ENCODE peak calls at places on chromosome 12, in seven cellular contexts. M is effector memory CD4-positive, alpha-beta T cell; F is colonic mucosa; S is stomach; J is tibial artery; L is esophagus muscularis mucosa; H is psoas muscle. Q is an unnamed sample.

GRCh38 chr12:105445261-105446015 is 114.9 kb downstream of the C12orf75 start:
- DNase-seq in M (no peak), L (no peak), J (no peak), F (no peak), S (no peak), H (no peak), Q (peak)

GRCh38 chr12:77689510-77690086 is 141.1 kb upstream of the NAV3 start:
- DNase-seq in S (no peak), J (no peak), F (no peak), H (no peak), M (no peak), L (no peak), Q (no peak)

GRCh38 chr12:122858591-122859302 is 23.5 kb downstream of the HIP1R start:
- DNase-seq in H (no peak), J (no peak), S (no peak), M (no peak), L (no peak), F (no peak), Q (no peak)

GRCh38 chr12:108403952-108404351 is 64.8 kb upstream of the CMKLR1 start:
- DNase-seq in S (no peak), H (no peak), F (no peak), M (no peak), J (no peak), L (no peak), Q (no peak)

GRCh38 chr12:1533205-1533601 is 61.2 kb downstream of the FBXL14 start:
- DNase-seq in L (no peak), S (no peak), H (no peak), F (no peak), M (no peak), J (no peak), Q (no peak)

GRCh38 chr12:96218989-96219678 is 25.0 kb downstream of the ELK3 start:
- DNase-seq in F (no peak), H (no peak), S (no peak), J (no peak), L (no peak), M (no peak), Q (no peak)

GRCh38 chr12:48131517-48131916 is 12.4 kb downstream of the PFKM start:
- DNase-seq in F (no peak), J (no peak), M (no peak), L (no peak), S (no peak), H (no peak), Q (no peak)

GRCh38 chr12:10361622-10362021 is 28.2 kb downstream of the KLRK1 start:
- DNase-seq in M (no peak), L (no peak), S (no peak), J (no peak), F (no peak), H (no peak), Q (peak)

GRCh38 chr12:51531982-51532497 is 59.0 kb upstream of the SCN8A start:
- DNase-seq in S (peak), J (peak), F (peak), L (no peak), M (peak), H (peak), Q (peak)

GRCh38 chr12:49794021-49794420 is 34.2 kb downstream of the NCKAP5L start:
- DNase-seq in J (no peak), M (no peak), S (no peak), L (no peak), F (no peak), H (no peak), Q (no peak)

GRCh38 chr12:105506678-105507310 is 176.3 kb downstream of the C12orf75 start:
- DNase-seq in J (no peak), M (no peak), F (no peak), L (peak), S (no peak), H (no peak), Q (no peak)

GRCh38 chr12:85279449-85280137 is 427 bp upstream of the ALX1 start:
- DNase-seq in S (no peak), L (no peak), F (no peak), H (peak), M (no peak), J (no peak), Q (no peak)

DNA sequence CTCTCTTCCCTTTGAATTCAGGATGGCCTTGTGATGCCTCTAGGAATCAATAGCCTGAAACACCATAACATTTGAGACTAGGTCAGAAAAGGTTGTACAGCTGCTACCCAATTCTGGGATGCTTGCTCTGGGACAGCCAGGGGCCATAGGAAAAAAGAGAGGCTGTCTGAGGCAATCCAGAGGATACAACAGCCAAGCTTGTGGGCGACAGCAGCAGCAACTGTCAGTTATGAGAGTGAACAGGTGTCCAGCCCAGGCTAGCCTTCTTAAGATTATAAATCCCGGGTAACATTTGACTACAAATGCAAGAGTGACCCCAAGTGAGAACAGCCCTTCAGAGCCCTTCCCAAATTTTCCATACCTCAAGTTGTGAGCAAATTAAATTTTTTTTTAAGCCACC is 11.1 kb downstream of the DCN start:
- DNase-seq in L (no peak), S (no peak), F (no peak), J (no peak), H (no peak), M (no peak), Q (no peak)
- H3K27ac ChIP-seq in L (no peak), S (peak), F (no peak), J (no peak), H (no peak), M (no peak), Q (no peak)

GRCh38 chr12:65602191-65602578 is 222.1 kb upstream of the HMGA2 start:
- DNase-seq in M (no peak), H (no peak), F (no peak), J (no peak), S (no peak), L (no peak), Q (peak)

GRCh38 chr12:65606008-65606766 is 218.1 kb upstream of the HMGA2 start:
- DNase-seq in M (no peak), H (no peak), F (no peak), S (no peak), J (no peak), L (no peak), Q (no peak)

GRCh38 chr12:65603428-65604351 is 220.6 kb upstream of the HMGA2 start:
- DNase-seq in M (no peak), F (peak), L (no peak), J (peak), S (peak), H (no peak), Q (peak)

GRCh38 chr12:65605019-65605418 is 219.3 kb upstream of the HMGA2 start:
- DNase-seq in M (no peak), J (no peak), H (no peak), S (no peak), L (no peak), F (no peak), Q (peak)

GRCh38 chr12:65602579-65603295 is 221.5 kb upstream of the HMGA2 start:
- DNase-seq in M (no peak), S (peak), J (peak), L (no peak), H (peak), F (peak), Q (peak)
- H3K4me3 ChIP-seq in M (no peak), S (no peak), J (peak), L (peak), H (peak), F (no peak), Q (peak)

GRCh38 chr12:24595652-24596235 is 353.2 kb downstream of the BCAT1 start:
- DNase-seq in J (no peak), M (no peak), S (no peak), H (no peak), L (no peak), F (no peak), Q (peak)
- H3K27ac ChIP-seq in J (no peak), M (no peak), S (no peak), H (no peak), L (no peak), F (no peak), Q (no peak)

GRCh38 chr12:76679778-76680177 is 84.1 kb upstream of the ZDHHC17 start:
- DNase-seq in L (no peak), F (no peak), H (no peak), S (no peak), M (no peak), J (no peak), Q (no peak)
- H3K4me3 ChIP-seq in L (no peak), F (no peak), H (no peak), S (no peak), M (no peak), J (no peak), Q (no peak)

GRCh38 chr12:104402630-104403029 is 54.1 kb upstream of the CHST11 start:
- DNase-seq in L (no peak), F (no peak), M (no peak), J (no peak), H (no peak), S (no peak), Q (no peak)

GRCh38 chr12:104399750-104400612 is 56.8 kb upstream of the CHST11 start:
- DNase-seq in F (no peak), M (no peak), L (no peak), H (no peak), J (no peak), S (no peak), Q (no peak)
- H3K27ac ChIP-seq in F (no peak), M (no peak), L (no peak), H (no peak), J (no peak), S (no peak), Q (no peak)

GRCh38 chr12:115937345-115937744 is 340.1 kb downstream of the MED13L start:
- DNase-seq in J (no peak), M (no peak), S (no peak), F (no peak), L (peak), H (no peak), Q (no peak)
- H3K4me3 ChIP-seq in J (no peak), M (no peak), S (no peak), F (no peak), L (no peak), H (no peak), Q (no peak)

GRCh38 chr12:53499261-53500118 is at the start of gene MAP3K12:
- DNase-seq in S (peak), L (peak), J (peak), M (peak), F (peak), H (peak), Q (peak)
- H3K27ac ChIP-seq in S (peak), L (peak), J (peak), M (peak), F (peak), H (peak), Q (peak)

GRCh38 chr12:131044760-131045381 is 91.2 kb downstream of the ADGRD1 start:
- DNase-seq in S (no peak), J (no peak), M (no peak), H (no peak), L (no peak), F (no peak), Q (no peak)
- H3K4me3 ChIP-seq in S (no peak), J (no peak), M (no peak), H (no peak), L (no peak), F (no peak), Q (no peak)

Q was measured in fibroblast of lung.